ENCODE peak calls at places on chromosomes 12 and 14, in six cellular contexts. One of them, this sample, is unnamed.

GRCh38 chr14:63418020-63418419 is 99.3 kb upstream of the GPHB5 start:
- DNase-seq in cardiac fibroblast: no peak
- DNase-seq in neural crest cell: no peak
- DNase-seq in brain microvascular endothelial cell: no peak
- DNase-seq in heart left ventricle: no peak
- DNase-seq in B cell: no peak
- DNase-seq in this sample: peak; percentile 13

GRCh38 chr12:71767183-71767582 is 12.5 kb downstream of the RAB21 start:
- DNase-seq in neural crest cell: no peak
- DNase-seq in cardiac fibroblast: no peak
- DNase-seq in B cell: no peak
- DNase-seq in brain microvascular endothelial cell: no peak
- DNase-seq in heart left ventricle: no peak
- DNase-seq in this sample: no peak

GRCh38 chr12:94730846-94731245 is 80.5 kb upstream of the TMCC3 start:
- DNase-seq in brain microvascular endothelial cell: no peak
- DNase-seq in neural crest cell: no peak
- DNase-seq in cardiac fibroblast: no peak
- DNase-seq in B cell: no peak
- DNase-seq in heart left ventricle: no peak
- DNase-seq in this sample: no peak

GRCh38 chr14:28676481-28676880 is 90.1 kb upstream of the FOXG1 start:
- DNase-seq in neural crest cell: no peak
- DNase-seq in brain microvascular endothelial cell: peak; percentile 12
- DNase-seq in B cell: no peak
- DNase-seq in heart left ventricle: no peak
- DNase-seq in cardiac fibroblast: peak; percentile 71
- DNase-seq in this sample: no peak

GRCh38 chr12:12979731-12980259 is 20.3 kb downstream of the HEBP1 start:
- DNase-seq in neural crest cell: no peak
- DNase-seq in B cell: no peak
- DNase-seq in cardiac fibroblast: peak; percentile 99
- DNase-seq in brain microvascular endothelial cell: peak; percentile 95
- DNase-seq in heart left ventricle: no peak
- DNase-seq in this sample: no peak

GRCh38 chr14:99733551-99734405 is 49.7 kb downstream of the CYP46A1 start:
- DNase-seq in B cell: no peak
- DNase-seq in cardiac fibroblast: no peak
- DNase-seq in brain microvascular endothelial cell: no peak
- DNase-seq in neural crest cell: no peak
- DNase-seq in heart left ventricle: peak; percentile 40
- DNase-seq in this sample: no peak

GRCh38 chr12:65532162-65532561 is 253.7 kb downstream of the MSRB3 start:
- DNase-seq in heart left ventricle: no peak
- DNase-seq in cardiac fibroblast: peak; percentile 93
- DNase-seq in brain microvascular endothelial cell: peak; percentile 78
- DNase-seq in neural crest cell: no peak
- DNase-seq in B cell: no peak
- DNase-seq in this sample: no peak

GRCh38 chr14:44989497-44990440 is 27.8 kb downstream of the TOGARAM1 start:
- DNase-seq in neural crest cell: no peak
- DNase-seq in heart left ventricle: no peak
- DNase-seq in B cell: no peak
- DNase-seq in brain microvascular endothelial cell: no peak
- DNase-seq in cardiac fibroblast: no peak
- DNase-seq in this sample: no peak

GRCh38 chr12:130576286-130576933 is 139.7 kb downstream of the RIMBP2 start:
- DNase-seq in heart left ventricle: no peak
- DNase-seq in brain microvascular endothelial cell: no peak
- DNase-seq in neural crest cell: no peak
- DNase-seq in cardiac fibroblast: no peak
- DNase-seq in B cell: no peak
- DNase-seq in this sample: no peak

DNA sequence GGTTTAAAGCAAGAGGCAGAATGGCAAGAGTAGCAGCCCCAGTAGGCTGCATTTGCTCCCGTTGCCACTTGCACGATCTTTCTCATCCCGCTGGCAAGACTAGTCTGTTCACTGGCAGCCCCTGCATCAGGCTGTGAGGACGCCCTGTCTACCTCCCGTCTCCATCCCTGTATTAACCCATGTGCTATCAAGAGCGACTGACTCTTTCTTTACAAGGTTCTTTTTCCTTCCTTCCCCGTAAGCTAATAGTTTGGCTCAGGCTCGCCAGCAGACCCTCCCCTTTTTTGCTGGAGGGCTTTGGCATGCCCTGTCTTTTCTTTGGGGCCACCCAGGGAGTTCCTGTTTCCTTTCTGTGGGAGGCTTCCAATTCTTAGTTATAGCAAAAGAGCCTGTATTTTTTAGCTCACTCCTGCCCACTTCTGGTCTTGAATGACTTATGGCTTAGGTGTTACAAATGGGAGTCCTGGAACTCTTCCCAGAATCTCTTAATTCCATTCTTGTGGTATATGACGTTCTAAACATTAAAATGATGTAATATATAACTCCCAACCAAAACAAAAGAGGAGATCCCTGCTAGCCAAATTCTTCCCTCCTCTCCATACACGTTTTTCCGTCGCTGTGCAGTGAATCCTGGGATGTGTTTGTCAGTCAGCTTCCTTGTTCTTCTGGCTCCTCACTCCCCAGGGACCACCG is 149.0 kb downstream of the PRKCH start:
- DNase-seq in brain microvascular endothelial cell: peak; percentile 94
- DNase-seq in heart left ventricle: peak; percentile 64
- DNase-seq in neural crest cell: no peak
- DNase-seq in cardiac fibroblast: peak; percentile 100
- DNase-seq in B cell: no peak
- DNase-seq in this sample: no peak
- TF ChIP-seq CTCF in brain microvascular endothelial cell: peak; percentile 50
- TF ChIP-seq CTCF in heart left ventricle: peak; percentile 36
- TF ChIP-seq CTCF in neural crest cell: no peak
- TF ChIP-seq CTCF in cardiac fibroblast: peak; percentile 43
- TF ChIP-seq CTCF in B cell: no peak
- TF ChIP-seq CTCF in this sample: no peak

GRCh38 chr14:54627718-54628345 is 60.9 kb downstream of the SAMD4A start:
- DNase-seq in cardiac fibroblast: peak; percentile 77
- DNase-seq in brain microvascular endothelial cell: peak; percentile 81
- DNase-seq in B cell: no peak
- DNase-seq in neural crest cell: peak; percentile 22
- DNase-seq in heart left ventricle: peak; percentile 71
- DNase-seq in this sample: peak; percentile 57

GRCh38 chr14:54622189-54622958 is 55.4 kb downstream of the SAMD4A start:
- DNase-seq in neural crest cell: no peak
- DNase-seq in B cell: no peak
- DNase-seq in brain microvascular endothelial cell: no peak
- DNase-seq in cardiac fibroblast: no peak
- DNase-seq in heart left ventricle: no peak
- DNase-seq in this sample: peak; percentile 76

GRCh38 chr14:54623279-54624004 is 56.5 kb downstream of the SAMD4A start:
- DNase-seq in brain microvascular endothelial cell: no peak
- DNase-seq in B cell: no peak
- DNase-seq in heart left ventricle: no peak
- DNase-seq in cardiac fibroblast: no peak
- DNase-seq in neural crest cell: no peak
- DNase-seq in this sample: no peak

GRCh38 chr14:54627325-54627717 is 60.4 kb downstream of the SAMD4A start:
- DNase-seq in heart left ventricle: no peak
- DNase-seq in cardiac fibroblast: no peak
- DNase-seq in brain microvascular endothelial cell: peak; percentile 18
- DNase-seq in neural crest cell: no peak
- DNase-seq in B cell: no peak
- DNase-seq in this sample: peak; percentile 30

DNA sequence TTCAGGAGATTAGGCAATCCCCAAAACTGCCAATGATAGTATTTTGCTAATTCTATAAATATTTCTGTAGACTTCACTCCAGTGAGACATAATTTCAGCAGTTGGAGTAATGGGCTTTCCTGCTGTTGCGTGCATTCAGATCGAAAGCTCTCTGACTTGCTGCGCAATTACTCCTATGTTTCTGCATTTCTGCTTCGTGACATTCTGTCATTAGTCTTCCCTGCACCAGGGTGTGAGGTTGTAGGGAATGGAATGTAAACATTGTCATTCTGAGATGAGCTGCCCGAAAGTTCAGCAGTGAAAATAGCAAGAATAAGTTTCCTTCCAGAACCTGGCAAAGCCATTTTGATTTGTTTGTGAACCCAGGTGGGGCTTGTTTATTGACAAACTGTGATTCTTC is 58.2 kb downstream of the SAMD4A start:
- DNase-seq in brain microvascular endothelial cell: peak; percentile 60
- DNase-seq in B cell: no peak
- DNase-seq in cardiac fibroblast: peak; percentile 44
- DNase-seq in neural crest cell: no peak
- DNase-seq in heart left ventricle: no peak
- DNase-seq in this sample: no peak
- TF ChIP-seq CTCF in brain microvascular endothelial cell: no peak
- TF ChIP-seq CTCF in B cell: no peak
- TF ChIP-seq CTCF in cardiac fibroblast: no peak
- TF ChIP-seq CTCF in neural crest cell: no peak
- TF ChIP-seq CTCF in heart left ventricle: no peak
- TF ChIP-seq CTCF in this sample: no peak

GRCh38 chr14:69259531-69260245 is at the start of gene GALNT16:
- DNase-seq in neural crest cell: peak; percentile 60
- DNase-seq in heart left ventricle: peak; percentile 51
- DNase-seq in cardiac fibroblast: peak; percentile 22
- DNase-seq in brain microvascular endothelial cell: no peak
- DNase-seq in B cell: no peak
- DNase-seq in this sample: peak; percentile 72
- TF ChIP-seq CTCF in neural crest cell: peak; percentile 60
- TF ChIP-seq CTCF in heart left ventricle: peak; percentile 21
- TF ChIP-seq CTCF in cardiac fibroblast: no peak
- TF ChIP-seq CTCF in brain microvascular endothelial cell: peak; percentile 36
- TF ChIP-seq CTCF in B cell: no peak
- TF ChIP-seq CTCF in this sample: no peak

GRCh38 chr12:62934799-62935674 is at the start of gene PPM1H:
- DNase-seq in B cell: no peak
- DNase-seq in cardiac fibroblast: peak; percentile 21
- DNase-seq in heart left ventricle: peak; percentile 70
- DNase-seq in brain microvascular endothelial cell: peak; percentile 29
- DNase-seq in neural crest cell: peak; percentile 66
- DNase-seq in this sample: peak; percentile 79
- TF ChIP-seq CTCF in B cell: no peak
- TF ChIP-seq CTCF in cardiac fibroblast: peak; percentile 34
- TF ChIP-seq CTCF in heart left ventricle: peak; percentile 61
- TF ChIP-seq CTCF in brain microvascular endothelial cell: peak; percentile 53
- TF ChIP-seq CTCF in neural crest cell: peak; percentile 69
- TF ChIP-seq CTCF in this sample: no peak

DNA sequence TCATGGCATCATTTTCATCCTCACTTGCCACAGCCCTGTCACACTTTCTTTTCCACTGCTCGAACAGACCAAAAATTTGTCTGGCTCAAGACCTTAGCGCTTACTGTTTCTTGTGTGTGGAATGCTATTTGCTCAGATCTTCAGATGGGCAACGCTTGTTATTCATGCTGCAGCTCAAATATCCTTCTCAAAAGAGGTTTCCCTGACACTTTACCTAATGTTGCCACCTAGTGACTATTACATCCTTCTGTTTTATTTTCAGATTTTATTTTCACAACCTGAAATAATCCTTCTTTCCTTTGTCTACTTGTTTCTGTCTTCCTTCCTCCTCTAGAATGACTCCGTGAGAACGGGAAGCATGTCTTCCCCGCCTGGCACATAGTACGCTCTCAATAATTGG is 5.6 kb downstream of the FBXO33 start:
- DNase-seq in cardiac fibroblast: peak; percentile 71
- DNase-seq in heart left ventricle: no peak
- DNase-seq in neural crest cell: no peak
- DNase-seq in brain microvascular endothelial cell: peak; percentile 9
- DNase-seq in B cell: no peak
- DNase-seq in this sample: peak; percentile 20
- TF ChIP-seq CTCF in cardiac fibroblast: peak; percentile 21
- TF ChIP-seq CTCF in heart left ventricle: no peak
- TF ChIP-seq CTCF in neural crest cell: no peak
- TF ChIP-seq CTCF in brain microvascular endothelial cell: peak; percentile 20
- TF ChIP-seq CTCF in B cell: peak; percentile 28
- TF ChIP-seq CTCF in this sample: no peak

GRCh38 chr14:75142494-75142893 is 15.6 kb upstream of the NEK9 start:
- DNase-seq in neural crest cell: no peak
- DNase-seq in heart left ventricle: no peak
- DNase-seq in cardiac fibroblast: no peak
- DNase-seq in B cell: no peak
- DNase-seq in brain microvascular endothelial cell: no peak
- DNase-seq in this sample: no peak
- TF ChIP-seq CTCF in neural crest cell: no peak
- TF ChIP-seq CTCF in heart left ventricle: no peak
- TF ChIP-seq CTCF in cardiac fibroblast: no peak
- TF ChIP-seq CTCF in B cell: no peak
- TF ChIP-seq CTCF in brain microvascular endothelial cell: no peak
- TF ChIP-seq CTCF in this sample: no peak

GRCh38 chr12:107560194-107560905 is 125.2 kb upstream of the PWP1 start:
- DNase-seq in cardiac fibroblast: no peak
- DNase-seq in B cell: no peak
- DNase-seq in brain microvascular endothelial cell: no peak
- DNase-seq in neural crest cell: no peak
- DNase-seq in heart left ventricle: no peak
- DNase-seq in this sample: no peak
- TF ChIP-seq CTCF in cardiac fibroblast: no peak
- TF ChIP-seq CTCF in B cell: no peak
- TF ChIP-seq CTCF in brain microvascular endothelial cell: peak; percentile 17
- TF ChIP-seq CTCF in neural crest cell: peak; percentile 37
- TF ChIP-seq CTCF in heart left ventricle: no peak
- TF ChIP-seq CTCF in this sample: no peak

This sample was measured in GM20000.